ENCODE peak calls at places on chromosomes 7 and 10, in seven cellular contexts. J, P, N, Y, Z, M and W are unnamed samples.
A peak's percentile ranks its signal among the peaks of the same experiment; 100 is the strongest.

GRCh38 chr7:1845536-1846311 is 175.6 kb downstream of the ELFN1 start:
- DNase-seq in J (no peak), P (no peak), N (no peak), Y (no peak), Z (no peak), M (no peak), W (no peak)

GRCh38 chr10:1903982-1904381 is 166.7 kb upstream of the ADARB2 start:
- DNase-seq in J (no peak), P (no peak), N (no peak), Y (no peak), Z (no peak), M (no peak), W (no peak)

GRCh38 chr7:144907577-144907976 is 71.7 kb upstream of the TPK1 start:
- DNase-seq in J (no peak), P (no peak), N (no peak), Y (no peak), Z (no peak), M (no peak), W (no peak)

GRCh38 chr10:110903280-110904278 is 15.4 kb downstream of the BBIP1 start:
- DNase-seq in J (no peak), P (peak; percentile 26), N (no peak), Y (no peak), Z (no peak), M (peak; percentile 17), W (no peak)

GRCh38 chr10:79148452-79149344 is 79.9 kb downstream of the ZMIZ1 start:
- DNase-seq in J (peak; percentile 80), P (peak; percentile 40), N (peak; percentile 46), Y (peak; percentile 99), Z (no peak), M (peak; percentile 93), W (no peak)

GRCh38 chr7:17408245-17408903 is 109.9 kb downstream of the AHR start:
- DNase-seq in J (peak; percentile 80), P (peak; percentile 95), N (peak; percentile 78), Y (peak; percentile 91), Z (no peak), M (peak; percentile 96), W (no peak)

GRCh38 chr10:1536341-1536740 is 201.0 kb downstream of the ADARB2 start:
- DNase-seq in J (no peak), P (no peak), N (no peak), Y (no peak), Z (no peak), M (no peak), W (no peak)

GRCh38 chr7:128323489-128324362 is 20.0 kb downstream of the RBM28 start:
- DNase-seq in J (no peak), P (peak; percentile 62), N (no peak), Y (no peak), Z (no peak), M (peak; percentile 75), W (no peak)

GRCh38 chr10:85651507-85651902 is 715.1 kb downstream of the GRID1 start:
- DNase-seq in J (no peak), P (no peak), N (peak; percentile 43), Y (no peak), Z (no peak), M (no peak), W (no peak)

GRCh38 chr7:73742338-73742752 is 3.7 kb upstream of the ABHD11 start:
- DNase-seq in J (no peak), P (no peak), N (peak; percentile 73), Y (no peak), Z (peak; percentile 95), M (no peak), W (no peak)

GRCh38 chr7:128885370-128886187 is 22.9 kb downstream of the ATP6V1F start:
- DNase-seq in J (no peak), P (no peak), N (no peak), Y (no peak), Z (no peak), M (no peak), W (no peak)

GRCh38 chr10:60048146-60048545 is 141.8 kb upstream of the CCDC6 start:
- DNase-seq in J (peak; percentile 18), P (no peak), N (peak; percentile 17), Y (peak; percentile 87), Z (peak; percentile 92), M (no peak), W (no peak)

GRCh38 chr10:35185260-35186034 is 58.8 kb downstream of the CREM start:
- DNase-seq in J (no peak), P (no peak), N (no peak), Y (peak; percentile 67), Z (no peak), M (no peak), W (no peak)

GRCh38 chr7:82110146-82110823 is 333.3 kb downstream of the CACNA2D1 start:
- DNase-seq in J (no peak), P (no peak), N (no peak), Y (no peak), Z (no peak), M (no peak), W (no peak)

GRCh38 chr10:32379950-32380547 is 33.1 kb upstream of the EPC1 start:
- DNase-seq in J (no peak), P (no peak), N (no peak), Y (no peak), Z (no peak), M (no peak), W (no peak)

GRCh38 chr7:81482600-81483186 is 287.2 kb downstream of the HGF start:
- DNase-seq in J (peak; percentile 40), P (peak; percentile 65), N (no peak), Y (peak; percentile 55), Z (peak; percentile 37), M (peak; percentile 55), W (no peak)

GRCh38 chr7:6256709-6257535 is 15.5 kb downstream of the CYTH3 start:
- DNase-seq in J (no peak), P (peak; percentile 67), N (peak; percentile 28), Y (no peak), Z (no peak), M (peak; percentile 92), W (peak; percentile 43)

GRCh38 chr10:99993994-99994689 is 15.6 kb downstream of the DNMBP start:
- DNase-seq in J (peak; percentile 70), P (peak; percentile 95), N (peak; percentile 67), Y (peak; percentile 20), Z (peak; percentile 28), M (peak; percentile 85), W (peak; percentile 29)

GRCh38 chr10:79046991-79047874 is 21.5 kb upstream of the ZMIZ1 start:
- DNase-seq in J (no peak), P (no peak), N (no peak), Y (no peak), Z (no peak), M (no peak), W (no peak)

DNA sequence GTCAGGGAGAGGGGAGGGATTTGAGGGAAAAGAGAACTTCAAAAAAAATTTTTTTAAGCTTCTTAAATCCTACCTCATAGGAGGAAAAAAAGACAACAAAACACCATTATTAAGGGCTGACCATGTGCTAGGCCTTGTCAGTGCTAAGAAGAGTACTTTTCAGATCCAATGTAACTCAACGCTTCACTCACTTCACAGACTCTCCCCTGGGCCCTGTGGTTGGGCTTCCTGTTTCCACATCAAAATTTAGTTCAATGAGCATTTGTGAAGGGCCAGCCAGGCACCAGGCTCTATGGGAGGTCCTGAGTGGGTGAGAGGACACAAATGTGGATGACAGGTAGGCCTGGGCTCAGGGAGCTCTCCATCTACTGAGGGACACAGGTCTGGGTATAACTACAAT is 249.8 kb downstream of the PTEN start:
- DNase-seq in J (no peak), P (no peak), N (no peak), Y (no peak), Z (no peak), M (no peak), W (peak; percentile 78)
- H3K4me2 ChIP-seq in J (no peak overlapping the region), P (no peak overlapping the region), N (no peak overlapping the region), Y (no peak overlapping the region), Z (no peak overlapping the region), M (no peak overlapping the region), W (no peak overlapping the region)

GRCh38 chr10:113552723-113553122 is at the start of gene HABP2:
- DNase-seq in J (no peak), P (no peak), N (peak; percentile 59), Y (no peak), Z (no peak), M (no peak), W (no peak)

GRCh38 chr10:113549856-113550255 is 3.0 kb upstream of the HABP2 start:
- DNase-seq in J (no peak), P (no peak), N (no peak), Y (no peak), Z (no peak), M (no peak), W (no peak)

GRCh38 chr10:113553149-113553548 is 296 bp downstream of the HABP2 start:
- DNase-seq in J (no peak), P (no peak), N (no peak), Y (no peak), Z (no peak), M (no peak), W (no peak)

GRCh38 chr10:113552014-113552413 is 839 bp upstream of the HABP2 start:
- DNase-seq in J (no peak), P (no peak), N (no peak), Y (peak; percentile 64), Z (no peak), M (no peak), W (no peak)

DNA sequence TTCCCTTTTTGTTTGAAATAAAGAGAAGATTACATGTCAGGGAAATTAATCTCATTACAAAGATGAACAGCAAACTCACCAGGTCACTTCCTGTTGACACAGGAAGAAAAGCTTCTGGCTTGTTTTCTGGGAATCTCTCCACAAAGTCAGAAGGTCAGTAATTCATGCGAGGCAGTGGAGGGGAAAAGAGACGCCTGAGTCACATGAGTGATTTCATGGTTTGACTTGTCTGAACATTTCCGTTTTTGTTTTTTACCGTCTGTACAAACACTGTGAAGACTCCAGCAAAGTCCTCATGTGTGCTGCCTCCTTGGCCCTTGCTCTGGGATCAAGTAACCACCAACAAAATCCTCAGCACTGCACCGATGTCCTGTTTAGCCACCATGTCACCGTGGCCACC is 2.5 kb upstream of the HABP2 start:
- DNase-seq in J (peak; percentile 86), P (peak; percentile 10), N (no peak), Y (peak; percentile 45), Z (no peak), M (no peak), W (no peak)
- H3K36me3 ChIP-seq in J (no peaks in the 10 kb centered on the region), P (no peaks in the 10 kb centered on the region), N (no peaks in the 10 kb centered on the region), Y (no peaks in the 10 kb centered on the region), Z (no peaks in the 10 kb centered on the region), M (no peaks in the 10 kb centered on the region), W (no peaks in the 10 kb centered on the region)

GRCh38 chr10:47277352-47278151 is 22.4 kb upstream of the GDF10 start:
- DNase-seq in J (no peak), P (no peak), N (no peak), Y (peak; percentile 4), Z (peak; percentile 4), M (no peak), W (peak; percentile 88)
- H3K4me2 ChIP-seq in J (no peak overlapping the region), P (no peak overlapping the region), N (no peak overlapping the region), Y (no peak overlapping the region), Z (no peak overlapping the region), M (no peak overlapping the region), W (peak overlapping the region; percentile 20)

GRCh38 chr7:98203964-98204605 is 7.2 kb upstream of the BHLHA15 start:
- DNase-seq in J (no peak), P (no peak), N (no peak), Y (no peak), Z (no peak), M (no peak), W (no peak)

GRCh38 chr7:98202367-98203195 is 8.7 kb upstream of the BHLHA15 start:
- DNase-seq in J (no peak), P (no peak), N (no peak), Y (no peak), Z (no peak), M (no peak), W (peak; percentile 88)

GRCh38 chr7:98205162-98205845 is 5.9 kb upstream of the BHLHA15 start:
- DNase-seq in J (no peak), P (no peak), N (no peak), Y (no peak), Z (no peak), M (no peak), W (no peak)

GRCh38 chr7:98204670-98205069 is 6.6 kb upstream of the BHLHA15 start:
- DNase-seq in J (no peak), P (no peak), N (no peak), Y (no peak), Z (no peak), M (no peak), W (no peak)

GRCh38 chr7:98203261-98203963 is 7.8 kb upstream of the BHLHA15 start:
- DNase-seq in J (no peak), P (no peak), N (no peak), Y (no peak), Z (no peak), M (no peak), W (no peak)
- H3K36me3 ChIP-seq in J (no peaks in the 10 kb centered on the region), P (peaks cover 16% of the 10 kb centered on the region), N (no peaks in the 10 kb centered on the region), Y (no peaks in the 10 kb centered on the region), Z (no peaks in the 10 kb centered on the region), M (no peaks in the 10 kb centered on the region), W (peaks cover 48% of the 10 kb centered on the region)